ENCODE peak calls at places on chromosomes 3 and 15, in ten cellular contexts. One of them, this sample, is unnamed.

GRCh38 chr15:89143503-89144162 is 55.4 kb downstream of the ABHD2 start:
- DNase-seq in AG09309: peak
- DNase-seq in coronary artery: no peak
- DNase-seq in psoas muscle: no peak
- DNase-seq in NB4: peak
- DNase-seq in pancreas: no peak
- DNase-seq in sigmoid colon: no peak
- DNase-seq in cardiac muscle cell: no peak
- DNase-seq in heart left ventricle: no peak
- DNase-seq in AG04450: peak
- DNase-seq in this sample: peak

GRCh38 chr3:168878655-168879054 is 782.9 kb upstream of the GOLIM4 start:
- DNase-seq in AG09309: no peak
- DNase-seq in coronary artery: no peak
- DNase-seq in psoas muscle: no peak
- DNase-seq in NB4: no peak
- DNase-seq in pancreas: no peak
- DNase-seq in sigmoid colon: no peak
- DNase-seq in cardiac muscle cell: no peak
- DNase-seq in heart left ventricle: no peak
- DNase-seq in AG04450: no peak
- DNase-seq in this sample: no peak

GRCh38 chr15:89172921-89173320 is 48.5 kb downstream of the RLBP1 start:
- DNase-seq in AG09309: no peak
- DNase-seq in coronary artery: no peak
- DNase-seq in psoas muscle: no peak
- DNase-seq in NB4: no peak
- DNase-seq in pancreas: no peak
- DNase-seq in sigmoid colon: no peak
- DNase-seq in cardiac muscle cell: no peak
- DNase-seq in heart left ventricle: no peak
- DNase-seq in AG04450: no peak
- DNase-seq in this sample: no peak

GRCh38 chr3:56801151-56801596 is 575 bp downstream of the ARHGEF3 start:
- DNase-seq in AG09309: no peak
- DNase-seq in coronary artery: no peak
- DNase-seq in psoas muscle: no peak
- DNase-seq in NB4: no peak
- DNase-seq in pancreas: peak
- DNase-seq in sigmoid colon: no peak
- DNase-seq in cardiac muscle cell: no peak
- DNase-seq in heart left ventricle: no peak
- DNase-seq in AG04450: no peak
- DNase-seq in this sample: no peak

GRCh38 chr15:40766906-40767837 is 2.6 kb upstream of the C15orf62 start:
- DNase-seq in AG09309: no peak
- DNase-seq in coronary artery: no peak
- DNase-seq in psoas muscle: no peak
- DNase-seq in NB4: peak
- DNase-seq in pancreas: no peak
- DNase-seq in sigmoid colon: no peak
- DNase-seq in cardiac muscle cell: no peak
- DNase-seq in heart left ventricle: no peak
- DNase-seq in AG04450: no peak
- DNase-seq in this sample: no peak

GRCh38 chr3:138113309-138113708 is 2.1 kb downstream of the DZIP1L start:
- DNase-seq in AG09309: no peak
- DNase-seq in coronary artery: no peak
- DNase-seq in psoas muscle: no peak
- DNase-seq in NB4: peak
- DNase-seq in pancreas: no peak
- DNase-seq in sigmoid colon: no peak
- DNase-seq in cardiac muscle cell: no peak
- DNase-seq in heart left ventricle: no peak
- DNase-seq in AG04450: no peak
- DNase-seq in this sample: no peak

GRCh38 chr15:90059208-90059985 is 42.9 kb downstream of the IDH2 start:
- DNase-seq in AG09309: no peak
- DNase-seq in coronary artery: no peak
- DNase-seq in psoas muscle: peak
- DNase-seq in NB4: peak
- DNase-seq in pancreas: no peak
- DNase-seq in sigmoid colon: peak
- DNase-seq in cardiac muscle cell: no peak
- DNase-seq in heart left ventricle: peak
- DNase-seq in AG04450: no peak
- DNase-seq in this sample: no peak

GRCh38 chr3:184338538-184338945 is 1.1 kb downstream of the FAM131A start:
- DNase-seq in AG09309: no peak
- DNase-seq in coronary artery: peak
- DNase-seq in psoas muscle: peak
- DNase-seq in NB4: no peak
- DNase-seq in pancreas: peak
- DNase-seq in sigmoid colon: peak
- DNase-seq in cardiac muscle cell: peak
- DNase-seq in heart left ventricle: peak
- DNase-seq in AG04450: peak
- DNase-seq in this sample: peak

GRCh38 chr15:69729167-69729748 is 276.6 kb downstream of the RPLP1 start:
- DNase-seq in AG09309: no peak
- DNase-seq in coronary artery: no peak
- DNase-seq in psoas muscle: no peak
- DNase-seq in NB4: peak
- DNase-seq in pancreas: no peak
- DNase-seq in sigmoid colon: no peak
- DNase-seq in cardiac muscle cell: peak
- DNase-seq in heart left ventricle: no peak
- DNase-seq in AG04450: no peak
- DNase-seq in this sample: no peak

GRCh38 chr3:196947136-196947859 is 5.0 kb upstream of the NCBP2 start:
- DNase-seq in AG09309: no peak
- DNase-seq in coronary artery: no peak
- DNase-seq in psoas muscle: no peak
- DNase-seq in NB4: peak
- DNase-seq in pancreas: no peak
- DNase-seq in sigmoid colon: no peak
- DNase-seq in cardiac muscle cell: no peak
- DNase-seq in heart left ventricle: no peak
- DNase-seq in AG04450: no peak
- DNase-seq in this sample: no peak

GRCh38 chr3:183185696-183186095 is 23.2 kb upstream of the LAMP3 start:
- DNase-seq in AG09309: peak
- DNase-seq in coronary artery: no peak
- DNase-seq in psoas muscle: no peak
- DNase-seq in NB4: peak
- DNase-seq in pancreas: no peak
- DNase-seq in sigmoid colon: no peak
- DNase-seq in cardiac muscle cell: no peak
- DNase-seq in heart left ventricle: no peak
- DNase-seq in AG04450: no peak
- DNase-seq in this sample: peak

GRCh38 chr15:95843241-95843851 is 487.2 kb upstream of the NR2F2 start:
- DNase-seq in AG09309: peak
- DNase-seq in coronary artery: no peak
- DNase-seq in psoas muscle: no peak
- DNase-seq in NB4: no peak
- DNase-seq in pancreas: no peak
- DNase-seq in sigmoid colon: no peak
- DNase-seq in cardiac muscle cell: no peak
- DNase-seq in heart left ventricle: peak
- DNase-seq in AG04450: no peak
- DNase-seq in this sample: peak

GRCh38 chr3:45690331-45691035 is 1.3 kb downstream of the SACM1L start:
- DNase-seq in AG09309: no peak
- DNase-seq in coronary artery: no peak
- DNase-seq in psoas muscle: no peak
- DNase-seq in NB4: peak
- DNase-seq in pancreas: no peak
- DNase-seq in sigmoid colon: no peak
- DNase-seq in cardiac muscle cell: no peak
- DNase-seq in heart left ventricle: no peak
- DNase-seq in AG04450: no peak
- DNase-seq in this sample: no peak

GRCh38 chr3:140499114-140499757 is 178.6 kb upstream of the TRIM42 start:
- DNase-seq in AG09309: no peak
- DNase-seq in coronary artery: no peak
- DNase-seq in psoas muscle: no peak
- DNase-seq in NB4: peak
- DNase-seq in pancreas: no peak
- DNase-seq in sigmoid colon: no peak
- DNase-seq in cardiac muscle cell: peak
- DNase-seq in heart left ventricle: no peak
- DNase-seq in AG04450: no peak
- DNase-seq in this sample: no peak

GRCh38 chr3:112089956-112090898 is 4.0 kb downstream of the C3orf52 start:
- DNase-seq in AG09309: no peak
- DNase-seq in coronary artery: no peak
- DNase-seq in psoas muscle: no peak
- DNase-seq in NB4: peak
- DNase-seq in pancreas: no peak
- DNase-seq in sigmoid colon: no peak
- DNase-seq in cardiac muscle cell: no peak
- DNase-seq in heart left ventricle: no peak
- DNase-seq in AG04450: no peak
- DNase-seq in this sample: no peak

GRCh38 chr3:19866751-19867347 is 67.2 kb downstream of the EFHB start:
- DNase-seq in AG09309: peak
- DNase-seq in coronary artery: no peak
- DNase-seq in psoas muscle: no peak
- DNase-seq in NB4: peak
- DNase-seq in pancreas: no peak
- DNase-seq in sigmoid colon: no peak
- DNase-seq in cardiac muscle cell: peak
- DNase-seq in heart left ventricle: no peak
- DNase-seq in AG04450: no peak
- DNase-seq in this sample: peak

GRCh38 chr3:15064299-15064834 is 748 bp downstream of the MRPS25 start:
- DNase-seq in AG09309: no peak
- DNase-seq in coronary artery: peak
- DNase-seq in psoas muscle: no peak
- DNase-seq in NB4: peak
- DNase-seq in pancreas: no peak
- DNase-seq in sigmoid colon: no peak
- DNase-seq in cardiac muscle cell: no peak
- DNase-seq in heart left ventricle: peak
- DNase-seq in AG04450: no peak
- DNase-seq in this sample: no peak

GRCh38 chr15:51093865-51094605 is 671 bp downstream of the TNFAIP8L3 start:
- DNase-seq in AG09309: no peak
- DNase-seq in coronary artery: peak
- DNase-seq in psoas muscle: peak
- DNase-seq in NB4: peak
- DNase-seq in pancreas: peak
- DNase-seq in sigmoid colon: peak
- DNase-seq in cardiac muscle cell: peak
- DNase-seq in heart left ventricle: no peak
- DNase-seq in AG04450: no peak
- DNase-seq in this sample: no peak
- H3K4me3 ChIP-seq in AG09309: peak
- H3K4me3 ChIP-seq in coronary artery: peak
- H3K4me3 ChIP-seq in psoas muscle: peak
- H3K4me3 ChIP-seq in NB4: peak
- H3K4me3 ChIP-seq in pancreas: peak
- H3K4me3 ChIP-seq in sigmoid colon: peak
- H3K4me3 ChIP-seq in cardiac muscle cell: peak
- H3K4me3 ChIP-seq in heart left ventricle: peak
- H3K4me3 ChIP-seq in AG04450: peak
- H3K4me3 ChIP-seq in this sample: peak

GRCh38 chr3:24541935-24542334 is 47.3 kb upstream of the THRB start:
- DNase-seq in AG09309: no peak
- DNase-seq in coronary artery: no peak
- DNase-seq in psoas muscle: no peak
- DNase-seq in NB4: no peak
- DNase-seq in pancreas: no peak
- DNase-seq in sigmoid colon: no peak
- DNase-seq in cardiac muscle cell: no peak
- DNase-seq in heart left ventricle: no peak
- DNase-seq in AG04450: no peak
- DNase-seq in this sample: no peak
- H3K4me3 ChIP-seq in AG09309: no peak
- H3K4me3 ChIP-seq in coronary artery: no peak
- H3K4me3 ChIP-seq in psoas muscle: no peak
- H3K4me3 ChIP-seq in NB4: no peak
- H3K4me3 ChIP-seq in pancreas: no peak
- H3K4me3 ChIP-seq in sigmoid colon: no peak
- H3K4me3 ChIP-seq in cardiac muscle cell: no peak
- H3K4me3 ChIP-seq in heart left ventricle: no peak
- H3K4me3 ChIP-seq in AG04450: no peak
- H3K4me3 ChIP-seq in this sample: no peak

GRCh38 chr3:177441813-177442646 is 244.7 kb upstream of the TBL1XR1 start:
- DNase-seq in AG09309: no peak
- DNase-seq in coronary artery: no peak
- DNase-seq in psoas muscle: no peak
- DNase-seq in NB4: peak
- DNase-seq in pancreas: no peak
- DNase-seq in sigmoid colon: peak
- DNase-seq in cardiac muscle cell: no peak
- DNase-seq in heart left ventricle: no peak
- DNase-seq in AG04450: peak
- DNase-seq in this sample: no peak
- H3K4me3 ChIP-seq in AG09309: no peak
- H3K4me3 ChIP-seq in coronary artery: no peak
- H3K4me3 ChIP-seq in psoas muscle: no peak
- H3K4me3 ChIP-seq in NB4: no peak
- H3K4me3 ChIP-seq in pancreas: no peak
- H3K4me3 ChIP-seq in sigmoid colon: peak
- H3K4me3 ChIP-seq in cardiac muscle cell: no peak
- H3K4me3 ChIP-seq in heart left ventricle: no peak
- H3K4me3 ChIP-seq in AG04450: peak
- H3K4me3 ChIP-seq in this sample: no peak

GRCh38 chr3:187919990-187920389 is 174.7 kb upstream of the BCL6 start:
- DNase-seq in AG09309: no peak
- DNase-seq in coronary artery: no peak
- DNase-seq in psoas muscle: no peak
- DNase-seq in NB4: no peak
- DNase-seq in pancreas: no peak
- DNase-seq in sigmoid colon: no peak
- DNase-seq in cardiac muscle cell: no peak
- DNase-seq in heart left ventricle: no peak
- DNase-seq in AG04450: no peak
- DNase-seq in this sample: no peak

GRCh38 chr3:187918081-187918644 is 172.9 kb upstream of the BCL6 start:
- DNase-seq in AG09309: no peak
- DNase-seq in coronary artery: no peak
- DNase-seq in psoas muscle: no peak
- DNase-seq in NB4: no peak
- DNase-seq in pancreas: no peak
- DNase-seq in sigmoid colon: no peak
- DNase-seq in cardiac muscle cell: no peak
- DNase-seq in heart left ventricle: no peak
- DNase-seq in AG04450: no peak
- DNase-seq in this sample: no peak

GRCh38 chr3:187920871-187921270 is 175.6 kb upstream of the BCL6 start:
- DNase-seq in AG09309: peak
- DNase-seq in coronary artery: no peak
- DNase-seq in psoas muscle: no peak
- DNase-seq in NB4: no peak
- DNase-seq in pancreas: no peak
- DNase-seq in sigmoid colon: peak
- DNase-seq in cardiac muscle cell: no peak
- DNase-seq in heart left ventricle: no peak
- DNase-seq in AG04450: no peak
- DNase-seq in this sample: no peak

GRCh38 chr3:187919018-187919417 is 173.8 kb upstream of the BCL6 start:
- DNase-seq in AG09309: no peak
- DNase-seq in coronary artery: no peak
- DNase-seq in psoas muscle: no peak
- DNase-seq in NB4: no peak
- DNase-seq in pancreas: no peak
- DNase-seq in sigmoid colon: no peak
- DNase-seq in cardiac muscle cell: no peak
- DNase-seq in heart left ventricle: no peak
- DNase-seq in AG04450: no peak
- DNase-seq in this sample: no peak

GRCh38 chr3:187919535-187919934 is 174.3 kb upstream of the BCL6 start:
- DNase-seq in AG09309: no peak
- DNase-seq in coronary artery: no peak
- DNase-seq in psoas muscle: no peak
- DNase-seq in NB4: no peak
- DNase-seq in pancreas: no peak
- DNase-seq in sigmoid colon: no peak
- DNase-seq in cardiac muscle cell: no peak
- DNase-seq in heart left ventricle: no peak
- DNase-seq in AG04450: no peak
- DNase-seq in this sample: no peak
- H3K4me3 ChIP-seq in AG09309: no peak
- H3K4me3 ChIP-seq in coronary artery: no peak
- H3K4me3 ChIP-seq in psoas muscle: no peak
- H3K4me3 ChIP-seq in NB4: no peak
- H3K4me3 ChIP-seq in pancreas: no peak
- H3K4me3 ChIP-seq in sigmoid colon: no peak
- H3K4me3 ChIP-seq in cardiac muscle cell: no peak
- H3K4me3 ChIP-seq in heart left ventricle: no peak
- H3K4me3 ChIP-seq in AG04450: no peak
- H3K4me3 ChIP-seq in this sample: no peak